ENCODE peak calls at places on chromosomes 7 and 10, in four cellular contexts. A is WTC11, D is PC-9, R is neural crest cell. U is an unnamed sample.

GRCh38 chr10:986881-987634 is 1.2 kb upstream of the GTPBP4 start:
- DNase-seq in A (no peak), D (peak; percentile 66), R (no peak), U (no peak)

GRCh38 chr10:128069351-128070051 is 56.7 kb downstream of the MKI67 start:
- DNase-seq in A (peak; percentile 78), D (peak; percentile 42), R (peak; percentile 84), U (peak; percentile 30)

GRCh38 chr7:129933627-129934026 is 19.1 kb downstream of the UBE2H start:
- DNase-seq in A (no peak), D (no peak), R (no peak), U (no peak)

GRCh38 chr10:93463723-93464511 is 18.2 kb downstream of the MYOF start:
- DNase-seq in A (no peak), D (no peak), R (no peak), U (no peak)

GRCh38 chr7:39741942-39742623 is 118.7 kb downstream of the RALA start:
- DNase-seq in A (peak; percentile 96), D (peak; percentile 72), R (peak; percentile 33), U (no peak)

GRCh38 chr7:148688526-148688925 is 10.2 kb upstream of the CUL1 start:
- DNase-seq in A (no peak), D (no peak), R (no peak), U (no peak)

GRCh38 chr10:117496616-117497028 is 45.9 kb upstream of the EMX2 start:
- DNase-seq in A (peak; percentile 82), D (peak; percentile 57), R (peak; percentile 86), U (peak; percentile 69)

GRCh38 chr10:51879238-51879637 is 179.8 kb upstream of the CSTF2T start:
- DNase-seq in A (no peak), D (peak; percentile 64), R (no peak), U (no peak)

GRCh38 chr7:73865738-73866445 is 4.9 kb downstream of the TMEM270 start:
- DNase-seq in A (peak; percentile 51), D (no peak), R (no peak), U (no peak)

GRCh38 chr10:126223512-126224067 is 164.7 kb downstream of the ADAM12 start:
- DNase-seq in A (no peak), D (no peak), R (no peak), U (no peak)
- TF ChIP-seq CTCF in A (no peak), D (no peak), R (no peak), U (no peak)

GRCh38 chr7:90216771-90217170 is 5.2 kb downstream of the STEAP2 start:
- DNase-seq in A (no peak), D (no peak), R (no peak), U (no peak)

GRCh38 chr7:90212149-90212495 is 582 bp downstream of the STEAP2 start:
- DNase-seq in A (no peak), D (no peak), R (no peak), U (no peak)

GRCh38 chr7:90213521-90213920 is 2.0 kb downstream of the STEAP2 start:
- DNase-seq in A (no peak), D (no peak), R (no peak), U (no peak)

GRCh38 chr7:90211391-90212148 is at the start of gene STEAP2:
- DNase-seq in A (peak; percentile 91), D (peak; percentile 77), R (peak; percentile 82), U (peak; percentile 42)

DNA sequence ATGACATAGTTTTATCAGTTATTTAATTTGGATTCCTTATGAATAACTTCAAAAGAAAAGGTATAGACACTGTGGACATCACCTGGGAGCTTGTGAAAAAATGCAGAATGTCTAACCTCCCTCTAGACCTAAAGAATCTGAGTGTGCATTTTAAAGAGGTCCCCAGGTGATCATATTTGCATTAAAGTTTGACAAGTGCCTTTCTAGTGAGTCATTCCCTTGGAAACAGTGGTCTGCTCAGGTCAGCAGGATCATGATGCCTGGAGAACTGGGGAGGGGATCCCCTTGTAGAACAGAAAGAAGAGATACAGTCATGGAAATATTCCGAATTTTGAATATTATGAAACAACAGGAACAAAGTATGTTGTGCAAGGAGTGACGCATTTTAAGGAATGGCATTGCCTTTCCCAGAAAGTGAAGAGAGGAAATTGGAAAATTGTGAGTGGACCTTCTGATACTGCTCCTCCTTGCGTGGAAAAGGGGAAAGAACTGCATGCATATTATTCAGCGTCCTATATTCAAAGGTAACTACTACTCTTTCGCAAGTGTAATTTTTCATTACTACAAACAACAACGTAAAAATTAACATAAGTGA is 4.6 kb downstream of the STEAP2 start:
- DNase-seq in A (no peak), D (no peak), R (no peak), U (no peak)
- TF ChIP-seq CTCF in A (no peak), D (no peak), R (no peak), U (no peak)

GRCh38 chr10:62681211-62681940 is 123.1 kb upstream of the ADO start:
- DNase-seq in A (peak; percentile 49), D (no peak), R (no peak), U (no peak)
- TF ChIP-seq CTCF in A (no peak), D (no peak), R (peak; percentile 42), U (no peak)

DNA sequence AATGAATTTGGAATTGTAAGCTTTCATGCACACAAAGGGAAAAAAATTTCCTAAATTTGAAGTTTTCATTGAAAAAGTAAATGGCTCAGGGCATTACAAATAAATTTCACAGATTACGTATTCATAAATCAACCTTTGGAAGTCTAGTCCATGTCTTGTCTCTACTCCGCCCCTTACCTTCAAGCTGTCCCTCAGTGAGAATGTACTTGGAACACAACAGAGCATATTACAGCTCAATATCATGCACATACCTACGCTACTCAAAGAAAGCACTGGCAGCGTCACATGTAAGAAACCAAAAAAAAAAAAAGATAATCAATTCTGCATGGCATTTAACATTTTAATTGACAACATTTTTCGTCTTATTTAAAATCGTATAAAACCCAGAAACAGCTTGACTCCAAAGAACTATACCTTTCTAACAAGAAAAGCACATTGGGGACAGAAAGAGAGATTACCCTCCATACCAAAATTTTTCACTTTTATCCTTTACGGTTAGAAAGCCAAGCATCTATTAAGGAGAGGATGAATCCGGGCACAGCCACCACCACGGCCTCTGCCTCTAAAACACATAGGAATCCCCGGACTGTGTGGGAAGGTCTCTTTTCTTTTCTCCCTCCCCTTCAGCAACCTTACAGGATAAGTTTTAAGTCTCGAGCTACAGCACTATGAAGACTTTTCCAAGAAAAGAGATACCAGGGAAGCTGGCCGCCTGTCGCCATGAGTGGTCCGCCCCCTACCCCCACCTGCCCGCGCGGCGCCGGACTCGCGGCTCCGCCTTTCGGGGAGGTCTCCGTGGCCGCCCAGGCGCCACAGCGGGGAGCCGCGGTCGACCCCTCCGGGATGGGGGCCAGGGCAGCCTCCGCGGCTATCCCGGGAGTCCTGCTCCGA is 1.1 kb downstream of the JMJD1C start:
- DNase-seq in A (no peak), D (peak; percentile 40), R (no peak), U (no peak)
- TF ChIP-seq CTCF in A (no peak), D (no peak), R (no peak), U (no peak)

GRCh38 chr7:44759246-44759645 is 10.6 kb downstream of the ZMIZ2 start:
- DNase-seq in A (no peak), D (no peak), R (no peak), U (no peak)
- TF ChIP-seq CTCF in A (no peak), D (no peak), R (no peak), U (no peak)

GRCh38 chr10:64537112-64537511 is 1015.9 kb downstream of the REEP3 start:
- DNase-seq in A (no peak), D (no peak), R (no peak), U (no peak)
- TF ChIP-seq CTCF in A (no peak), D (no peak), R (no peak), U (no peak)

GRCh38 chr10:70115948-70116682 is 16.5 kb downstream of the AIFM2 start:
- DNase-seq in A (peak; percentile 77), D (no peak), R (peak; percentile 51), U (peak; percentile 40)
- TF ChIP-seq CTCF in A (peak; percentile 92), D (peak; percentile 98), R (peak; percentile 86), U (peak; percentile 76)

DNA sequence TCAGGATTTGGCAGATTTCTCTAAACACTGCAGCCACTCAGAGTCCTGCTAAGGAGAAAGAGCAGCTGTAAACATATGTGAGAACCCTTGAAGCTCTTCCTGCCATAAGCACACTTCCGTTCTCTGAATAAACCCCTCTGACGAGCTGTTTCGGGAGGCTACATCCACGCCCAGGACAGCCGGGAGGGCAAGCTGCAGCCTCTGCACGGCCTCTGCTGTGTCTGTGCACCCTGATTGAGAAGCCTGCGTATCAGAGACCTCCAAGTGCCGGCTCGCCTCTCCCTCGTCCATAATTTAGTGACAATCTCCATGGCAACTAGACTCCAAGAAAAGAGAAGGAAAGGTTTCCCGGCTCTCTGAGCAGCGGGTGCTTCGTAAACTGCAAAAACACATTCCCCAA is 114.4 kb downstream of the PTPRN2 start:
- DNase-seq in A (no peak), D (no peak), R (peak; percentile 22), U (no peak)
- TF ChIP-seq CTCF in A (no peak), D (no peak), R (no peak), U (no peak)

DNA sequence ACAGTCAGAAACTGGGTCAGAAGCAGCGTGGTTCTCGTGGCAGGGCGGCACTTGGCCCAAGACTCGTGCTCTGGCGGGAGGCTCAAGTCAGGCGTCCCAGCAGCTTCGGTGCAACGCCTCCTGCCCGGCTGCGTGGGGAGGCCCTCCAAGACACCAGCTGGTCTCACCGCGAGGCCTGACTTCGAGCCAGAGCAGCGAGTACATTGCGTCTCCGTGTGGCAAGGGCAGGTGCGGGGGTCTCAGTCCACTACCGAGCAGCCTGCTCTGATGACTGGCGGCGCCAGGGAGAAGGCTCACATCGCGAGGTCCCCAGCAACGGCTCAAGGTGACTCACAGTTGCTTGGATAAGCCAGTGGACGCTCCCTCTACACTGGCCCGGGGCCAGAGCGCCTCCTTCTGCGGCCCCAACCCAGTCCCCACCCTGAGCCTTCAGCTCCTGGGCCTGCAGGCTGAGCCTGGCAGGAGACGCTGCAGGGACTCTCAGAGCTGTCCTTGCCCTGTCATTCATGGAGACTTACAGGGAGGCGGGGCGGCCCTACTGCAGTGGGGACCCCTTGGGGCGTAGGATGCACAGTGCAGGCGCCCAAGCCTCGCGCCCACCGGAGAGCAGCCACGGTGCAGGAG is 41.9 kb upstream of the PRKAR1B start:
- DNase-seq in A (peak; percentile 64), D (no peak), R (no peak), U (no peak)
- TF ChIP-seq CTCF in A (no peak), D (no peak), R (no peak), U (no peak)

U was measured in omental fat pad.